ENCODE peak calls at places on chromosomes 12 and 14, in seven cellular contexts. O is right atrium auricular region, Z is thoracic aorta, E is kidney, N is tibial artery, K is body of pancreas, W is IMR-90. U is an unnamed sample.

GRCh38 chr14:77181124-77181602 is 435 bp upstream of the TMEM63C start:
- DNase-seq in O (peak; percentile 50), Z (no peak), E (no peak), N (no peak), K (no peak), W (no peak), U (no peak)

GRCh38 chr12:116333402-116333801 is 55.9 kb upstream of the MED13L start:
- DNase-seq in O (no peak), Z (no peak), E (no peak), N (no peak), K (no peak), W (no peak), U (no peak)

GRCh38 chr12:86256169-86256568 is at the start of gene MGAT4C:
- DNase-seq in O (no peak), Z (no peak), E (no peak), N (no peak), K (peak; percentile 8), W (no peak), U (no peak)

GRCh38 chr12:108575199-108575912 is 13.0 kb downstream of the ISCU start:
- DNase-seq in O (no peak), Z (no peak), E (no peak), N (no peak), K (no peak), W (no peak), U (no peak)

GRCh38 chr12:538731-539539 is 79.2 kb downstream of the B4GALNT3 start:
- DNase-seq in O (no peak), Z (no peak), E (peak; percentile 50), N (no peak), K (peak; percentile 76), W (peak; percentile 42), U (no peak)

GRCh38 chr14:39107624-39108023 is 4.6 kb upstream of the SEC23A start:
- DNase-seq in O (no peak), Z (no peak), E (no peak), N (no peak), K (no peak), W (peak; percentile 55), U (no peak)

GRCh38 chr12:115260807-115261161 is 576.8 kb upstream of the TBX3 start:
- DNase-seq in O (no peak), Z (no peak), E (no peak), N (no peak), K (no peak), W (no peak), U (no peak)

GRCh38 chr14:21022686-21023085 is 2.2 kb downstream of the NDRG2 start:
- DNase-seq in O (no peak), Z (no peak), E (no peak), N (no peak), K (no peak), W (no peak), U (no peak)

GRCh38 chr12:20474443-20474842 is 106.1 kb downstream of the PDE3A start:
- DNase-seq in O (no peak), Z (no peak), E (no peak), N (no peak), K (no peak), W (peak; percentile 8), U (no peak)

GRCh38 chr14:69574266-69574953 is at the start of gene CCDC177:
- DNase-seq in O (no peak), Z (no peak), E (peak; percentile 77), N (no peak), K (peak; percentile 70), W (peak; percentile 48), U (peak; percentile 84)

GRCh38 chr14:47442206-47442605 is 233.2 kb downstream of the MDGA2 start:
- DNase-seq in O (no peak), Z (no peak), E (no peak), N (no peak), K (no peak), W (no peak), U (peak; percentile 45)

GRCh38 chr12:52506858-52507715 is 13.1 kb downstream of the KRT5 start:
- DNase-seq in O (no peak), Z (no peak), E (no peak), N (no peak), K (no peak), W (peak; percentile 65), U (no peak)

GRCh38 chr14:51253880-51254279 is 13.8 kb downstream of the TMX1 start:
- DNase-seq in O (no peak), Z (no peak), E (no peak), N (no peak), K (no peak), W (no peak), U (no peak)

GRCh38 chr12:112473056-112473455 is 54.3 kb downstream of the PTPN11 start:
- DNase-seq in O (no peak), Z (no peak), E (no peak), N (no peak), K (no peak), W (no peak), U (no peak)

GRCh38 chr12:109946505-109946904 is 46.4 kb downstream of the TCHP start:
- DNase-seq in O (no peak), Z (no peak), E (no peak), N (no peak), K (peak; percentile 67), W (peak; percentile 65), U (no peak)

GRCh38 chr12:48165089-48166031 is 8.0 kb upstream of the ASB8 start:
- DNase-seq in O (no peak), Z (no peak), E (no peak), N (no peak), K (no peak), W (peak; percentile 68), U (no peak)

GRCh38 chr12:13924286-13924685 is 57.1 kb downstream of the GRIN2B start:
- DNase-seq in O (no peak), Z (no peak), E (no peak), N (no peak), K (no peak), W (no peak), U (no peak)

GRCh38 chr14:86541969-86542368 is 1012.0 kb downstream of the FLRT2 start:
- DNase-seq in O (no peak), Z (no peak), E (no peak), N (no peak), K (no peak), W (no peak), U (no peak)

GRCh38 chr12:14138495-14138894 is 157.1 kb upstream of the GRIN2B start:
- DNase-seq in O (no peak), Z (no peak), E (no peak), N (no peak), K (no peak), W (no peak), U (no peak)

GRCh38 chr14:69716483-69717187 is 50.3 kb upstream of the SRSF5 start:
- DNase-seq in O (no peak), Z (no peak), E (no peak), N (no peak), K (no peak), W (peak; percentile 92), U (peak; percentile 85)

GRCh38 chr12:80032967-80033366 is 66.4 kb upstream of the OTOGL start:
- DNase-seq in O (no peak), Z (no peak), E (no peak), N (no peak), K (no peak), W (peak; percentile 12), U (no peak)

GRCh38 chr12:119311897-119312296 is 22.6 kb upstream of the CCDC60 start:
- DNase-seq in O (no peak), Z (no peak), E (no peak), N (no peak), K (no peak), W (no peak), U (no peak)

GRCh38 chr14:37594238-37594915 is 672 bp downstream of the FOXA1 start:
- DNase-seq in O (no peak), Z (no peak), E (peak; percentile 60), N (no peak), K (peak; percentile 77), W (peak; percentile 80), U (no peak)

GRCh38 chr12:131391399-131391798 is 319.5 kb upstream of the SFSWAP start:
- DNase-seq in O (no peak), Z (no peak), E (peak; percentile 63), N (no peak), K (no peak), W (no peak), U (no peak)

GRCh38 chr12:24754690-24755638 is 193.9 kb downstream of the BCAT1 start:
- DNase-seq in O (no peak), Z (no peak), E (no peak), N (no peak), K (no peak), W (peak; percentile 90), U (peak; percentile 30)

DNA sequence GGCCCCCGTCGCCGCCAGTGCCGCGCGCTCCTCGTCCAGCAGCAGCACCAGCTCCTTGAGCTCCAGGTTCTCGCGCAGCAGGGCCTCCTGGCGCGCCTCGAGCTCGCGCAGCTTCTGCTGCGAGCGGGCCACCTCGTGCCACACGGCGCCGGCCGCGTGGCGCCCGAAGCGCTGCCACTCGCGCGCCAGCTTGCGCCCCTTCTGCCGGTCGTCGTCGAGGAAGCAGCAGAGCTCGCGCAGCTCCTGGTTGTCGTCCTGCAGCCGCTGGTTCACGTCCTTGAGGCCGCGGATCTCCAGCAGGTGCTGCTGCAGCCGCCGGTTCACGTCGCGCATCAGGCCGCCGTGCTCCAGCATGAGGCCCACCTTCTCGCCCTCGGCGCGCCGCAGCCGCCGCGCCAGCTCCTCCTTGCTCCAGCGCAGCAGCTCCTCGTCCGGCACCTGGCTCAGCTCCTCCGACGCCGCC is 505 bp downstream of the CCDC85C start:
- DNase-seq in O (no peak), Z (no peak), E (no peak), N (no peak), K (peak; percentile 61), W (peak; percentile 49), U (no peak)
- H3K4me3 ChIP-seq in O (peak overlapping the region; percentile 84), Z (peak overlapping the region; percentile 67), E (no peak overlapping the region), N (peak overlapping the region; percentile 86), K (no peak overlapping the region), W (peak overlapping the region; percentile 69), U (peak overlapping the region; percentile 57)

GRCh38 chr14:42428996-42429395 is 822.3 kb downstream of the LRFN5 start:
- DNase-seq in O (no peak), Z (no peak), E (peak; percentile 5), N (no peak), K (no peak), W (no peak), U (no peak)
- TF ChIP-seq CTCF in O (no peak), Z (no peak), E (no peak), N (no peak), K (no peak), W (no peak), U (no peak)

GRCh38 chr12:69341328-69341727 is 6.9 kb upstream of the LYZ start:
- DNase-seq in O (no peak), Z (no peak), E (no peak), N (no peak), K (no peak), W (no peak), U (no peak)
- H3K4me1 ChIP-seq in O (no peaks in the 10 kb centered on the region), Z (no peaks in the 10 kb centered on the region), E (no peaks in the 10 kb centered on the region), N (no peaks in the 10 kb centered on the region), K (peaks cover 89% of the 10 kb centered on the region), W (no peaks in the 10 kb centered on the region), U (no peaks in the 10 kb centered on the region)

DNA sequence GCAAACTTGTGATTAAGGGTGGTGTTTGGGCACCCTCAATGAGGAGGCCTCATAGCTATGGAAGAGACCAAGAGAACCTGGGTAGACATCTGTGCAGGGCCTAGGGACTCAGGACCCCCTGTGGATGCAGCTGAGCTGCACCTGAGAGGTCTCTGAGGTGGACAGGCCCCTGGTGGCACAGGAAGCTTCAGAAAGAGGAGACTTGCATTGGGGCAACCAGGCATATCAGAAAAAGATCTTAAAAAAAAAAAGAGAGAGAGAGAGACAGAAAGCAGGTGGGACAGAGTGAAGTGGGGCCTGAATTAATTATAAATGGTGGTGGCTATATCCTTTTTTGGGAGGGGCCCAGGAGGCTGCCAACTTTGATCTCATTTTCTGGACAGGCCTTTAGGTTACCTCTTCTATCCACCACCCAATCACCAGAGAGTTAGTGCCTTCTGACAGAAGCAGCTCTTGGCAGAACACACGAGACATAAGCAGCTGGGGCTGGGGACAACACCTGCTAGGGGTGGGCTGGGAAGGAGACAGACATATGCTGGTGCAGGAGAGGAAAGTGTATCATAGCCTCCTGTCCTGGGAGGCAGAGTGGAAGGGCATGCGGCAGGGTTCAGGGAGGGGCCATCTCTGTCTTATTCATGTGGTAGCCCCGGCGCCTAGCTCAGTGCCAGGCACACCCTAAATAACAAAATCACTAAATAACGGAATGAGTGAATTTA is 46.6 kb upstream of the ATP23 start:
- DNase-seq in O (no peak), Z (no peak), E (no peak), N (no peak), K (no peak), W (no peak), U (no peak)
- H3K4me3 ChIP-seq in O (peak overlapping the region; percentile 26), Z (peak overlapping the region; percentile 38), E (peak overlapping the region; percentile 15), N (no peak overlapping the region), K (no peak overlapping the region), W (no peak overlapping the region), U (no peak overlapping the region)